ENCODE peak calls at places on chromosomes 16 and 17, in four cellular contexts. W is mammary epithelial cell, S is neural progenitor cell, H is astrocyte. J is an unnamed sample.

GRCh38 chr17:17134952-17135340 is 71.2 kb downstream of the PLD6 start:
- DNase-seq in W (no peak), S (no peak), H (no peak), J (no peak)

GRCh38 chr17:36675250-36675649 is 73.9 kb downstream of the MRM1 start:
- DNase-seq in W (no peak), S (no peak), H (no peak), J (no peak)

GRCh38 chr16:2825899-2826298 is 4.2 kb upstream of the ZG16B start:
- DNase-seq in W (no peak), S (no peak), H (no peak), J (no peak)

GRCh38 chr17:42436401-42436800 is 13.3 kb upstream of the CAVIN1 start:
- DNase-seq in W (peak; percentile 76), S (no peak), H (peak; percentile 98), J (peak; percentile 66)

GRCh38 chr16:81142864-81143263 is 46.7 kb upstream of the GCSH start:
- DNase-seq in W (no peak), S (no peak), H (no peak), J (no peak)

GRCh38 chr17:8832711-8833352 is 33.7 kb upstream of the MFSD6L start:
- DNase-seq in W (no peak), S (peak; percentile 75), H (no peak), J (peak; percentile 32)

GRCh38 chr17:21286771-21287702 is 2.5 kb downstream of the MAP2K3 start:
- DNase-seq in W (peak; percentile 59), S (no peak), H (no peak), J (no peak)

GRCh38 chr17:34484193-34484733 is 95.1 kb upstream of the TMEM132E start:
- DNase-seq in W (no peak), S (no peak), H (no peak), J (no peak)

GRCh38 chr16:30740364-30741251 is 7.6 kb upstream of the PHKG2 start:
- DNase-seq in W (peak; percentile 98), S (no peak), H (peak; percentile 69), J (peak; percentile 87)

GRCh38 chr17:40399185-40399584 is 18.5 kb downstream of the TOP2A start:
- DNase-seq in W (no peak), S (peak; percentile 72), H (peak; percentile 40), J (peak; percentile 75)

GRCh38 chr16:81170824-81171223 is 67.7 kb upstream of the BCO1 start:
- DNase-seq in W (no peak), S (peak; percentile 41), H (no peak), J (peak; percentile 44)

GRCh38 chr17:40327735-40328385 is 18.9 kb downstream of the RARA start:
- DNase-seq in W (no peak), S (no peak), H (no peak), J (no peak)

GRCh38 chr16:74607310-74607966 is 524 bp upstream of the GLG1 start:
- DNase-seq in W (no peak), S (no peak), H (no peak), J (no peak)

GRCh38 chr16:27293343-27293742 is 20.4 kb upstream of the IL4R start:
- DNase-seq in W (no peak), S (no peak), H (no peak), J (no peak)

GRCh38 chr17:17913695-17914332 is 58.4 kb downstream of the TOM1L2 start:
- DNase-seq in W (peak; percentile 97), S (peak; percentile 37), H (peak; percentile 84), J (peak; percentile 91)

GRCh38 chr16:30535106-30535776 is 583 bp upstream of the ZNF747 start:
- DNase-seq in W (no peak), S (peak; percentile 41), H (no peak), J (no peak)

GRCh38 chr16:53984936-53985335 is 281.0 kb downstream of the FTO start:
- DNase-seq in W (peak; percentile 35), S (no peak), H (no peak), J (no peak)

GRCh38 chr16:80619824-80620223 is 79.0 kb downstream of the DYNLRB2 start:
- DNase-seq in W (peak; percentile 19), S (no peak), H (no peak), J (peak; percentile 59)

GRCh38 chr17:21199311-21199710 is 14.7 kb downstream of the TMEM11 start:
- DNase-seq in W (no peak), S (peak; percentile 23), H (peak; percentile 70), J (peak; percentile 34)

GRCh38 chr17:38428150-38428642 is at the start of gene ARHGAP23:
- DNase-seq in W (peak; percentile 24), S (peak; percentile 74), H (peak; percentile 50), J (peak; percentile 74)

DNA sequence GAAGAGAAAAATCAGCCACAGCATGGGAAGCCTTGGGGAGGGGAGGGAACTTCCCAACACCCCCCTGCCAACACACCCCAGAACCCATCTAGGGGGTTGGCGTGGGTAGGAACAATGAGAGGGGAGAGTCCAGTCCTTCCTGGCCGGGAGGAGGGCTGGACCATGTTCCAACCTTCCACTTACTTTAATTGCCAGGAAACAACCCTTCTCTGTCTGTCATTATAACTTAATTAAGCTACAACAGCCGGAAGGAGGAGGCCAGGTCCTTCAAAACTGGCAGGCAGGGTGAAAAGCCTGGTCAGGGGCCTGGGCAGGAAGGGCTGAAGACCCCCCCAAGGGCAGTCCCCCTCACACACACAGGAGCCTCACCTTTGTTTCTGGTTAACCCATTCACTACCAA is 447.0 kb downstream of the SOX9 start:
- DNase-seq in W (no peak), S (no peak), H (no peak), J (no peak)
- H3K4me2 ChIP-seq in W (no peak overlapping the region), S (no peak overlapping the region), H (no peak overlapping the region), J (no peak overlapping the region)

GRCh38 chr16:16865374-16865773 is 486.4 kb downstream of the NPIPA7 start:
- DNase-seq in W (no peak), S (no peak), H (no peak), J (no peak)
- TF ChIP-seq EZH2 in W (no peak), S (no peak), H (no peak), J (no peak)

DNA sequence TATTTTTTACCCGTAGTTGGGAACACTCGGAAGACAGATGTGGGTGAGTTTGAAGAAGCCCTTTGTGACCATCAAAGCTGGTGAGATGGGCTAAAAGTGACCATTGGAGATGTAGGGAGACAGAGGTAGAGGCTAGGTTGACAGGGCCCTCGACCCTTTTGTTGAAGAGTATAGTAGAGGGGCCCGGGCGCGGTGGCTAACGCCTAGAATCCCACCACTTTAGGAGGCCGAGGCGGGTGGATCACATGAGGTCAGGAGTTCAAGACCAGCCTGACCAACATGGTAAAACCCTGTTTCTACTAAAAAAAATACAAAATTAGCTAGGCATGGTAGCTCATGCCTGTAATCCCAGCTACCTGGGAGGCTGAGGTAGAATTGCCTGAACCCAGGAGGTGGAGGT is 16.2 kb upstream of the NFATC3 start:
- DNase-seq in W (no peak), S (no peak), H (no peak), J (no peak)
- H3K4me1 ChIP-seq in W (peaks cover 23% of the 10 kb centered on the region), S (no peaks in the 10 kb centered on the region), H (peaks cover 24% of the 10 kb centered on the region), J (peaks cover 4% of the 10 kb centered on the region)

GRCh38 chr17:48676963-48677558 is 45.3 kb downstream of the PRAC1 start:
- DNase-seq in W (no peak), S (no peak), H (no peak), J (no peak)

GRCh38 chr17:48671697-48672171 is 45.6 kb upstream of the HOXB9 start:
- DNase-seq in W (peak; percentile 46), S (peak; percentile 80), H (peak; percentile 41), J (peak; percentile 90)

DNA sequence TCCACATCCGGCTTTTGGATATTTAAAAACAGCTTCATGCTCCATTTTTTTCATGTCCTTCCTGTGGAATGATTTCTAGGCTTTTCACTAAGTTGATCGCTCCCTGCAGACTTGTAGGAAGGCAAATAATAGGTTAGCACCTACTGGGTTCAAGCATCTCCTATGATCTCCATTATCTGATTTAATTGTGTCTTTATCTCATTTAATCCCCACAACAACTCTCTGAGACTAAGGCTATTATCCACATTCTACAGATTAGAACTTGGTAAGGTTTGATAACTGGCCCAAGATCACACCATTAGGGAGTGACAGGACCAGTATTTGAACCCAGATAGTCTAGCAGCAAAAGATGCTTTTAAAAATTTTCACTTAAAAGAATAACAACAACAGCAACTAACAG is 46.2 kb upstream of the HOXB9 start:
- DNase-seq in W (no peak), S (no peak), H (no peak), J (no peak)
- H3K4me2 ChIP-seq in W (peak overlapping the region; percentile 96), S (peak overlapping the region; percentile 75), H (no peak overlapping the region), J (peak overlapping the region; percentile 67)

GRCh38 chr16:85820604-85821372 is 21.3 kb downstream of the COX4I1 start:
- DNase-seq in W (no peak), S (no peak), H (no peak), J (no peak)
- TF ChIP-seq EZH2 in W (no peak), S (no peak), H (no peak), J (no peak)

GRCh38 chr17:77315551-77316190 is 174.9 kb downstream of the SEC14L1 start:
- DNase-seq in W (no peak), S (no peak), H (no peak), J (no peak)
- H3K4me1 ChIP-seq in W (peaks cover 53% of the 10 kb centered on the region), S (peaks cover 24% of the 10 kb centered on the region), H (peaks cover 54% of the 10 kb centered on the region), J (peaks cover 71% of the 10 kb centered on the region)